ENCODE peak calls at places on chromosomes 5 and 9, in eight cellular contexts. One of them, this sample, is unnamed.
A peak's percentile ranks its signal among the peaks of the same experiment; 100 is the strongest.

GRCh38 chr5:161685461-161685860 is at the start of gene GABRA6:
- DNase-seq in substantia nigra: no peak
- DNase-seq in activated CD4-positive, alpha-beta T cell treated with anti-CD3 and anti-CD28 coated beads for 36 hours: no peak
- DNase-seq in NCI-H1092 treated with DMSO at 0.1 percent for 48 hours: no peak
- DNase-seq in sciatic nerve: no peak
- DNase-seq in Caki2: no peak
- DNase-seq in IMR-90: no peak
- DNase-seq in ACHN: no peak
- DNase-seq in this sample: no peak

GRCh38 chr9:131702911-131703310 is 37.0 kb downstream of the RAPGEF1 start:
- DNase-seq in NCI-H1092 treated with DMSO at 0.1 percent for 48 hours: no peak
- DNase-seq in activated CD4-positive, alpha-beta T cell treated with anti-CD3 and anti-CD28 coated beads for 36 hours: no peak
- DNase-seq in IMR-90: no peak
- DNase-seq in Caki2: peak; percentile 31
- DNase-seq in substantia nigra: no peak
- DNase-seq in sciatic nerve: no peak
- DNase-seq in ACHN: no peak
- DNase-seq in this sample: no peak

GRCh38 chr5:73393606-73394489 is 54.7 kb downstream of the FOXD1 start:
- DNase-seq in NCI-H1092 treated with DMSO at 0.1 percent for 48 hours: no peak
- DNase-seq in ACHN: peak; percentile 22
- DNase-seq in sciatic nerve: no peak
- DNase-seq in activated CD4-positive, alpha-beta T cell treated with anti-CD3 and anti-CD28 coated beads for 36 hours: no peak
- DNase-seq in substantia nigra: no peak
- DNase-seq in IMR-90: no peak
- DNase-seq in Caki2: peak; percentile 59
- DNase-seq in this sample: no peak

GRCh38 chr9:123085916-123086315 is 52.4 kb downstream of the GPR21 start:
- DNase-seq in NCI-H1092 treated with DMSO at 0.1 percent for 48 hours: no peak
- DNase-seq in IMR-90: no peak
- DNase-seq in ACHN: no peak
- DNase-seq in Caki2: no peak
- DNase-seq in activated CD4-positive, alpha-beta T cell treated with anti-CD3 and anti-CD28 coated beads for 36 hours: no peak
- DNase-seq in sciatic nerve: no peak
- DNase-seq in substantia nigra: no peak
- DNase-seq in this sample: no peak

GRCh38 chr5:34570721-34571379 is 85.3 kb upstream of the RAI14 start:
- DNase-seq in NCI-H1092 treated with DMSO at 0.1 percent for 48 hours: no peak
- DNase-seq in activated CD4-positive, alpha-beta T cell treated with anti-CD3 and anti-CD28 coated beads for 36 hours: no peak
- DNase-seq in Caki2: no peak
- DNase-seq in IMR-90: peak; percentile 75
- DNase-seq in sciatic nerve: no peak
- DNase-seq in ACHN: no peak
- DNase-seq in substantia nigra: no peak
- DNase-seq in this sample: no peak

GRCh38 chr5:102722930-102723329 is 32.2 kb upstream of the PAM start:
- DNase-seq in ACHN: peak; percentile 37
- DNase-seq in activated CD4-positive, alpha-beta T cell treated with anti-CD3 and anti-CD28 coated beads for 36 hours: no peak
- DNase-seq in Caki2: peak; percentile 25
- DNase-seq in sciatic nerve: no peak
- DNase-seq in NCI-H1092 treated with DMSO at 0.1 percent for 48 hours: no peak
- DNase-seq in substantia nigra: no peak
- DNase-seq in IMR-90: peak; percentile 56
- DNase-seq in this sample: no peak

GRCh38 chr9:98361645-98362044 is 106.2 kb upstream of the TBC1D2 start:
- DNase-seq in activated CD4-positive, alpha-beta T cell treated with anti-CD3 and anti-CD28 coated beads for 36 hours: no peak
- DNase-seq in Caki2: no peak
- DNase-seq in sciatic nerve: no peak
- DNase-seq in NCI-H1092 treated with DMSO at 0.1 percent for 48 hours: no peak
- DNase-seq in substantia nigra: no peak
- DNase-seq in ACHN: no peak
- DNase-seq in IMR-90: no peak
- DNase-seq in this sample: no peak

GRCh38 chr9:129908846-129909245 is 73.6 kb downstream of the USP20 start:
- DNase-seq in substantia nigra: no peak
- DNase-seq in activated CD4-positive, alpha-beta T cell treated with anti-CD3 and anti-CD28 coated beads for 36 hours: no peak
- DNase-seq in ACHN: no peak
- DNase-seq in NCI-H1092 treated with DMSO at 0.1 percent for 48 hours: no peak
- DNase-seq in IMR-90: no peak
- DNase-seq in Caki2: no peak
- DNase-seq in sciatic nerve: no peak
- DNase-seq in this sample: no peak

GRCh38 chr9:12698986-12699385 is 5.8 kb downstream of the TYRP1 start:
- DNase-seq in sciatic nerve: no peak
- DNase-seq in substantia nigra: no peak
- DNase-seq in Caki2: no peak
- DNase-seq in ACHN: no peak
- DNase-seq in IMR-90: no peak
- DNase-seq in activated CD4-positive, alpha-beta T cell treated with anti-CD3 and anti-CD28 coated beads for 36 hours: no peak
- DNase-seq in NCI-H1092 treated with DMSO at 0.1 percent for 48 hours: no peak
- DNase-seq in this sample: no peak

GRCh38 chr5:150999704-151000452 is 20.5 kb upstream of the GPX3 start:
- DNase-seq in Caki2: no peak
- DNase-seq in sciatic nerve: peak; percentile 82
- DNase-seq in NCI-H1092 treated with DMSO at 0.1 percent for 48 hours: peak; percentile 61
- DNase-seq in ACHN: no peak
- DNase-seq in IMR-90: peak; percentile 14
- DNase-seq in substantia nigra: no peak
- DNase-seq in activated CD4-positive, alpha-beta T cell treated with anti-CD3 and anti-CD28 coated beads for 36 hours: no peak
- DNase-seq in this sample: no peak

GRCh38 chr9:99103909-99104458 is 929 bp upstream of the TGFBR1 start:
- DNase-seq in IMR-90: peak; percentile 61
- DNase-seq in substantia nigra: no peak
- DNase-seq in NCI-H1092 treated with DMSO at 0.1 percent for 48 hours: no peak
- DNase-seq in activated CD4-positive, alpha-beta T cell treated with anti-CD3 and anti-CD28 coated beads for 36 hours: peak; percentile 42
- DNase-seq in sciatic nerve: peak; percentile 67
- DNase-seq in ACHN: no peak
- DNase-seq in Caki2: no peak
- DNase-seq in this sample: no peak

GRCh38 chr9:89413963-89414638 is 83.8 kb downstream of the SEMA4D start:
- DNase-seq in ACHN: no peak
- DNase-seq in NCI-H1092 treated with DMSO at 0.1 percent for 48 hours: peak; percentile 28
- DNase-seq in Caki2: no peak
- DNase-seq in substantia nigra: no peak
- DNase-seq in activated CD4-positive, alpha-beta T cell treated with anti-CD3 and anti-CD28 coated beads for 36 hours: no peak
- DNase-seq in sciatic nerve: no peak
- DNase-seq in IMR-90: no peak
- DNase-seq in this sample: no peak

GRCh38 chr5:178207183-178207916 is 3.0 kb downstream of the HNRNPAB start:
- DNase-seq in IMR-90: peak; percentile 67
- DNase-seq in activated CD4-positive, alpha-beta T cell treated with anti-CD3 and anti-CD28 coated beads for 36 hours: no peak
- DNase-seq in NCI-H1092 treated with DMSO at 0.1 percent for 48 hours: no peak
- DNase-seq in Caki2: no peak
- DNase-seq in ACHN: no peak
- DNase-seq in substantia nigra: no peak
- DNase-seq in sciatic nerve: no peak
- DNase-seq in this sample: no peak

GRCh38 chr9:130912932-130913598 is 16.5 kb upstream of the QRFP start:
- DNase-seq in ACHN: peak; percentile 82
- DNase-seq in substantia nigra: peak; percentile 41
- DNase-seq in IMR-90: peak; percentile 78
- DNase-seq in activated CD4-positive, alpha-beta T cell treated with anti-CD3 and anti-CD28 coated beads for 36 hours: no peak
- DNase-seq in NCI-H1092 treated with DMSO at 0.1 percent for 48 hours: no peak
- DNase-seq in Caki2: peak; percentile 86
- DNase-seq in sciatic nerve: no peak
- DNase-seq in this sample: peak; percentile 85

GRCh38 chr5:16740476-16740875 is 123.7 kb upstream of the RETREG1 start:
- DNase-seq in Caki2: no peak
- DNase-seq in NCI-H1092 treated with DMSO at 0.1 percent for 48 hours: peak; percentile 35
- DNase-seq in IMR-90: no peak
- DNase-seq in activated CD4-positive, alpha-beta T cell treated with anti-CD3 and anti-CD28 coated beads for 36 hours: no peak
- DNase-seq in substantia nigra: no peak
- DNase-seq in sciatic nerve: no peak
- DNase-seq in ACHN: no peak
- DNase-seq in this sample: no peak